ENCODE peak calls at places on chromosome 18, in ten cellular contexts. Y is nephron progenitor cell; M is NCI-H1105 treated with DMSO at 0.1 percent for 48 hours; J is stimulated activated naive B cell treated with anti-CD40 and anti-IgM and Interleukin-4, amounts not matched to agents 10 μg/mL and 1 μg/mL and 100 μg/mL, for 72 hours; N is GOT3; Z is astrocyte of the hippocampus; S is HTR-8/SVneo; L is A172; I is left cardiac atrium; B is stomach. Q is an unnamed sample.

GRCh38 chr18:11366410-11366809 is 217.0 kb upstream of the PIEZO2 start:
- DNase-seq in Y (no peak), M (no peak), J (no peak), N (no peak), Z (peak; percentile 27), S (peak; percentile 24), L (peak; percentile 88), I (no peak), B (no peak), Q (peak; percentile 71)

GRCh38 chr18:75120521-75120920 is 88.4 kb downstream of the PTGR3 start:
- DNase-seq in Y (no peak), M (no peak), J (no peak), N (no peak), Z (no peak), S (no peak), L (no peak), I (no peak), B (no peak), Q (no peak)

GRCh38 chr18:79484661-79485621 is 89.2 kb downstream of the NFATC1 start:
- DNase-seq in Y (peak; percentile 53), M (no peak), J (no peak), N (no peak), Z (peak; percentile 98), S (peak; percentile 67), L (peak; percentile 85), I (peak; percentile 60), B (no peak), Q (peak; percentile 96)

GRCh38 chr18:22177496-22177866 is 8.1 kb downstream of the GATA6 start:
- DNase-seq in Y (no peak), M (no peak), J (no peak), N (no peak), Z (no peak), S (no peak), L (no peak), I (no peak), B (no peak), Q (no peak)

GRCh38 chr18:68215931-68216330 is 499.0 kb downstream of the TMX3 start:
- DNase-seq in Y (no peak), M (no peak), J (no peak), N (no peak), Z (no peak), S (peak; percentile 2), L (peak; percentile 2), I (no peak), B (no peak), Q (peak; percentile 36)

GRCh38 chr18:35962320-35962719 is 10.2 kb upstream of the RMP24 start:
- DNase-seq in Y (no peak), M (no peak), J (no peak), N (no peak), Z (no peak), S (no peak), L (no peak), I (no peak), B (no peak), Q (no peak)

GRCh38 chr18:63119647-63120046 is 199.9 kb downstream of the BCL2 start:
- DNase-seq in Y (no peak), M (peak; percentile 59), J (no peak), N (no peak), Z (peak; percentile 65), S (peak; percentile 23), L (peak; percentile 4), I (no peak), B (no peak), Q (peak; percentile 15)

GRCh38 chr18:55119434-55119833 is 160.2 kb upstream of the CCDC68 start:
- DNase-seq in Y (no peak), M (no peak), J (no peak), N (no peak), Z (no peak), S (no peak), L (no peak), I (no peak), B (no peak), Q (no peak)

GRCh38 chr18:48922801-48923730 is 27.7 kb downstream of the SMAD7 start:
- DNase-seq in Y (peak; percentile 76), M (no peak), J (no peak), N (no peak), Z (peak; percentile 91), S (peak; percentile 86), L (peak; percentile 87), I (peak; percentile 67), B (peak; percentile 58), Q (peak; percentile 94)

GRCh38 chr18:58496937-58497336 is 132.0 kb downstream of the ALPK2 start:
- DNase-seq in Y (no peak), M (peak; percentile 11), J (no peak), N (no peak), Z (no peak), S (peak; percentile 15), L (no peak), I (no peak), B (no peak), Q (no peak)

GRCh38 chr18:36735130-36735529 is 93.7 kb downstream of the TPGS2 start:
- DNase-seq in Y (no peak), M (no peak), J (no peak), N (no peak), Z (no peak), S (no peak), L (no peak), I (no peak), B (no peak), Q (no peak)

GRCh38 chr18:79611040-79611681 is 68.4 kb upstream of the CTDP1 start:
- DNase-seq in Y (no peak), M (no peak), J (no peak), N (no peak), Z (peak; percentile 81), S (peak; percentile 29), L (peak; percentile 88), I (peak; percentile 76), B (no peak), Q (peak; percentile 62)

GRCh38 chr18:51621103-51621969 is 423.9 kb upstream of the MEX3C start:
- DNase-seq in Y (peak; percentile 81), M (peak; percentile 80), J (no peak), N (no peak), Z (peak; percentile 68), S (no peak), L (peak; percentile 27), I (peak; percentile 38), B (peak; percentile 41), Q (peak; percentile 55)

GRCh38 chr18:6885992-6886823 is 156.7 kb downstream of the ARHGAP28 start:
- DNase-seq in Y (peak; percentile 65), M (peak; percentile 26), J (no peak), N (no peak), Z (peak; percentile 69), S (peak; percentile 56), L (peak; percentile 58), I (peak; percentile 52), B (peak; percentile 40), Q (peak; percentile 63)

GRCh38 chr18:37419272-37419671 is 146.3 kb downstream of the CELF4 start:
- DNase-seq in Y (no peak), M (no peak), J (no peak), N (no peak), Z (peak; percentile 81), S (peak; percentile 24), L (peak; percentile 92), I (no peak), B (no peak), Q (no peak)

GRCh38 chr18:76619342-76620315 is 124.6 kb upstream of the ZNF516 start:
- DNase-seq in Y (peak; percentile 80), M (no peak), J (no peak), N (no peak), Z (peak; percentile 69), S (no peak), L (no peak), I (peak; percentile 62), B (peak; percentile 81), Q (peak; percentile 47)

GRCh38 chr18:49011291-49011746 is 60.6 kb upstream of the SMAD7 start:
- DNase-seq in Y (no peak), M (no peak), J (no peak), N (no peak), Z (no peak), S (no peak), L (no peak), I (peak; percentile 14), B (no peak), Q (no peak)

GRCh38 chr18:61169386-61169785 is 163.8 kb upstream of the CDH20 start:
- DNase-seq in Y (no peak), M (no peak), J (no peak), N (no peak), Z (no peak), S (no peak), L (no peak), I (no peak), B (no peak), Q (no peak)

GRCh38 chr18:25097119-25098114 is 254.5 kb downstream of the ZNF521 start:
- DNase-seq in Y (no peak), M (no peak), J (no peak), N (no peak), Z (no peak), S (no peak), L (no peak), I (no peak), B (no peak), Q (peak; percentile 21)

GRCh38 chr18:35303610-35304009 is 13.6 kb upstream of the ZSCAN30 start:
- DNase-seq in Y (no peak), M (peak; percentile 82), J (no peak), N (no peak), Z (no peak), S (no peak), L (no peak), I (no peak), B (no peak), Q (no peak)

GRCh38 chr18:60157810-60158209 is 214.8 kb downstream of the MC4R start:
- DNase-seq in Y (no peak), M (no peak), J (no peak), N (no peak), Z (no peak), S (no peak), L (no peak), I (no peak), B (no peak), Q (no peak)

GRCh38 chr18:46609048-46609447 is 48.0 kb downstream of the LOXHD1 start:
- DNase-seq in Y (no peak), M (no peak), J (no peak), N (no peak), Z (no peak), S (no peak), L (no peak), I (no peak), B (no peak), Q (no peak)

GRCh38 chr18:42649636-42650035 is 465.8 kb downstream of the RIT2 start:
- DNase-seq in Y (no peak), M (no peak), J (no peak), N (no peak), Z (peak; percentile 63), S (no peak), L (peak; percentile 18), I (no peak), B (no peak), Q (peak; percentile 47)

GRCh38 chr18:34320267-34320666 is 95.6 kb upstream of the NOL4 start:
- DNase-seq in Y (no peak), M (no peak), J (no peak), N (no peak), Z (no peak), S (no peak), L (no peak), I (no peak), B (no peak), Q (no peak)

GRCh38 chr18:59518705-59519104 is 159.6 kb upstream of the LMAN1 start:
- DNase-seq in Y (no peak), M (no peak), J (no peak), N (no peak), Z (no peak), S (no peak), L (no peak), I (no peak), B (no peak), Q (no peak)

GRCh38 chr18:62760403-62760734 is 45.0 kb downstream of the PHLPP1 start:
- DNase-seq in Y (no peak), M (no peak), J (no peak), N (no peak), Z (peak; percentile 82), S (no peak), L (no peak), I (no peak), B (no peak), Q (peak; percentile 61)

GRCh38 chr18:31386683-31387082 is 10.1 kb downstream of the DSG4 start:
- DNase-seq in Y (no peak), M (no peak), J (no peak), N (no peak), Z (peak; percentile 70), S (no peak), L (no peak), I (no peak), B (no peak), Q (no peak)

GRCh38 chr18:63320690-63321265 is 1.2 kb upstream of the BCL2 start:
- DNase-seq in Y (peak; percentile 45), M (peak; percentile 49), J (peak; percentile 50), N (no peak), Z (no peak), S (no peak), L (no peak), I (peak; percentile 36), B (peak; percentile 31), Q (peak; percentile 36)

Q was measured in astrocyte of the spinal cord.